ENCODE peak calls at places on chromosome 10, in four cellular contexts. B is K562, L is PC-3, P is PC-9. R is an unnamed sample. For H3K79me2, the result is how much of the 10 kb centered on the place peaks cover.

GRCh38 chr10:43219848-43220247 is 47.0 kb downstream of the RASGEF1A start:
- DNase-seq in B (no peak), P (no peak), L (no peak), R (no peak)

GRCh38 chr10:35635576-35635975 is 6.5 kb downstream of the FZD8 start:
- DNase-seq in L (peak), B (peak), P (peak), R (peak)

GRCh38 chr10:53315709-53316108 is 543.1 kb upstream of the MBL2 start:
- DNase-seq in B (no peak), P (no peak), L (peak), R (no peak)

GRCh38 chr10:11050301-11051000 is 32.8 kb downstream of the CELF2 start:
- DNase-seq in L (no peak), P (no peak), B (no peak), R (no peak)

GRCh38 chr10:47360419-47361040 is 12.4 kb downstream of the RBP3 start:
- DNase-seq in L (no peak), B (no peak), P (no peak), R (peak)

GRCh38 chr10:118340486-118340885 is 1.6 kb downstream of the FAM204A start:
- DNase-seq in B (peak), P (no peak), L (no peak), R (no peak)

GRCh38 chr10:24988831-24989769 is 26.9 kb downstream of the ENKUR start:
- DNase-seq in L (no peak), P (no peak), B (peak), R (peak)

GRCh38 chr10:87863102-87863943 is at the start of the genes KLLN and PTEN:
- DNase-seq in P (peak), B (peak), L (peak), R (peak)

GRCh38 chr10:68087338-68088029 is 12.4 kb upstream of the HERC4 start:
- DNase-seq in L (peak), B (no peak), P (peak), R (peak)

GRCh38 chr10:100802607-100803006 is 57.2 kb downstream of the PAX2 start:
- DNase-seq in L (no peak), B (no peak), P (no peak), R (no peak)

GRCh38 chr10:100970076-100970913 is 991 bp downstream of the SEMA4G start:
- DNase-seq in B (peak), P (no peak), L (no peak), R (no peak)

GRCh38 chr10:123011987-123012386 is 3.2 kb downstream of the ACADSB start:
- DNase-seq in P (no peak), L (no peak), B (no peak), R (no peak)

GRCh38 chr10:97411411-97411810 is 10.3 kb upstream of the RRP12 start:
- DNase-seq in L (no peak), B (no peak), P (no peak), R (peak)

GRCh38 chr10:11087372-11087771 is 69.7 kb downstream of the CELF2 start:
- DNase-seq in B (no peak), L (no peak), P (no peak), R (no peak)

GRCh38 chr10:5977471-5978370 is at the start of gene IL15RA:
- DNase-seq in B (peak), L (peak), P (peak), R (peak)

GRCh38 chr10:103847346-103847745 is 8.0 kb downstream of the SH3PXD2A start:
- DNase-seq in B (no peak), P (no peak), L (no peak), R (no peak)

GRCh38 chr10:124647421-124648130 is 96.6 kb downstream of the FAM53B start:
- DNase-seq in L (peak), P (no peak), B (peak), R (peak)

GRCh38 chr10:47260505-47261111 is 39.4 kb upstream of the GDF10 start:
- DNase-seq in B (no peak), L (no peak), P (no peak), R (no peak)

GRCh38 chr10:115092555-115093285 is 445 bp upstream of the ATRNL1 start:
- DNase-seq in P (no peak), B (no peak), L (no peak), R (peak)

GRCh38 chr10:9869185-9869584 is 1148.5 kb upstream of the CELF2 start:
- DNase-seq in B (no peak), L (no peak), P (no peak), R (no peak)

GRCh38 chr10:95605163-95605562 is 44.0 kb upstream of the SORBS1 start:
- DNase-seq in P (no peak), L (no peak), B (no peak), R (no peak)

GRCh38 chr10:103638948-103639347 is 145.4 kb downstream of the NEURL1 start:
- DNase-seq in B (no peak), L (no peak), P (no peak), R (no peak)

GRCh38 chr10:90930971-90931841 is 10.3 kb upstream of the ANKRD1 start:
- DNase-seq in B (no peak), L (peak), P (peak), R (peak)

GRCh38 chr10:79053081-79053434 is 15.7 kb upstream of the ZMIZ1 start:
- DNase-seq in P (no peak), L (no peak), B (no peak), R (peak)

GRCh38 chr10:42951486-42952251 is 125.2 kb upstream of the RET start:
- DNase-seq in L (peak), P (peak), B (no peak), R (peak)

GRCh38 chr10:101961591-101962498 is 94.1 kb downstream of the ARMH3 start:
- DNase-seq in B (no peak), P (no peak), L (peak), R (peak)

GRCh38 chr10:133442191-133442966 is 11.4 kb upstream of the SCART1 start:
- DNase-seq in B (no peak), P (no peak), L (no peak), R (peak)

GRCh38 chr10:51960494-51960895 is 261.1 kb upstream of the CSTF2T start:
- DNase-seq in P (no peak), L (peak), B (peak), R (no peak)

GRCh38 chr10:79104264-79104954 is 35.6 kb downstream of the ZMIZ1 start:
- DNase-seq in P (no peak), B (no peak), L (peak), R (peak)

GRCh38 chr10:3239066-3239919 is 66.7 kb upstream of the PITRM1 start:
- DNase-seq in B (peak), L (peak), P (peak), R (peak)

GRCh38 chr10:3192856-3193635 is 20.5 kb upstream of the PITRM1 start:
- DNase-seq in P (peak), B (peak), L (peak), R (peak)

GRCh38 chr10:123007558-123008378 is 827 bp downstream of the IKZF5 start:
- DNase-seq in P (peak), L (peak), B (peak), R (peak)

GRCh38 chr10:21174670-21175495 is 277.8 kb upstream of the NEBL start:
- DNase-seq in B (no peak), P (peak), L (peak), R (no peak)

GRCh38 chr10:103772096-103772845 is 83.1 kb downstream of the SH3PXD2A start:
- DNase-seq in L (peak), B (peak), P (peak), R (peak)

GRCh38 chr10:23106508-23106907 is 11.1 kb downstream of the MSRB2 start:
- DNase-seq in B (no peak), P (no peak), L (no peak), R (no peak)

GRCh38 chr10:79404690-79405131 is 40.7 kb downstream of the ZCCHC24 start:
- DNase-seq in P (no peak), B (no peak), L (no peak), R (no peak)

GRCh38 chr10:1468777-1469176 is 268.5 kb downstream of the ADARB2 start:
- DNase-seq in B (no peak), L (no peak), P (no peak), R (no peak)
- H3K4me2 ChIP-seq in B (no peak), L (no peak), P (no peak), R (no peak)

GRCh38 chr10:12405342-12406320 is 56.3 kb downstream of the CAMK1D start:
- DNase-seq in L (peak), B (no peak), P (no peak), R (no peak)
- H3K79me2 ChIP-seq in L (under half), B (under half), P (under half), R (under half)

GRCh38 chr10:62095341-62096071 is 173.1 kb downstream of the RTKN2 start:
- DNase-seq in B (no peak), P (no peak), L (peak), R (peak)
- H3K4me3 ChIP-seq in B (no peak), P (peak), L (peak), R (peak)

GRCh38 chr10:44384601-44385422 is at the start of gene CXCL12:
- DNase-seq in B (no peak), L (no peak), P (no peak), R (peak)

GRCh38 chr10:44382131-44382858 is 2.6 kb downstream of the CXCL12 start:
- DNase-seq in L (no peak), P (no peak), B (no peak), R (peak)

GRCh38 chr10:44385423-44385725 is 477 bp upstream of the CXCL12 start:
- DNase-seq in L (no peak), B (no peak), P (no peak), R (peak)

GRCh38 chr10:44382981-44383748 is 1.7 kb downstream of the CXCL12 start:
- DNase-seq in B (no peak), P (no peak), L (no peak), R (peak)

DNA sequence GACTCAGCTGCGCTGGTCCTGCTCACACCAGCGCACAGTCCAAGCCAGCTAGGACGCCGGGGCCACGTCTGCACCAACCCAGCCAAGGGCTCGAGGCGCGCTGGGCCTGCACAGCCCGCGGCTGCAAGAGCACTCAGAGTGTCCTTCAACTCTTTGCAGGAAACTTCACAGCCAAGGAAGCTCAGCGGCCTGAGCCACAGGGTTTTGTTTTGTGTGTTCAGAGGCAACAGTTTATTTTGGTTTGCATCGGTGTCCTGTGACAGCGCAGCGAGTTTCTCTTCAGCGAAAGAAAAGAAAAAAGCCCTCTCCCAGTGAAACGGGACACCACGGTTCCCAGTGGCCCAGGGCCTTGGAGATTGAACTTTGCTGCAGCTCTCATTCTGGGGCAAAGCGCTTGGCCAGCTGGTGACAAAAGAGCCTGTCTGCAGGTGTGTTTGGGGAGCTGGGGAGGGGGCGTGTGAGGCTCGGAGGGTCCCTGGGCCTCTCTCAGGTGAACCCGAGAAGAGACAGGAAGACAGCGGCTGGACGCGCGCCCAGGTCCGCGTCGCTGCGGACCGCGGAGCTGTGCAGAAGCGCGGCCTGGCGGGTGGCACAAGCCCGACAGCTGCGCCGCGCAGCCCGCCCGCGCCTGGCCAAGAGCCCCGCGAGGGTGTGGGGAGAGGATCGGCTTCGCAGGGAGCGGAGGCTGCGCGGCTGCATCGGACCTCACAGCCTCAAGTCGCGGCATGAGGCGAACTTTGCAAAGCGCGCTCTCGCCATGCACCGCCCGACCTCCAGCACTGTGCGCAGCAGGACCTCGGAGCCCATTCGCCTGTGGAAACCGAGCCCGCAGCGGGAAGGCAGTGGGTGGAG is 922 bp downstream of the CXCL12 start:
- DNase-seq in L (no peak), B (no peak), P (no peak), R (peak)
- H3K4me2 ChIP-seq in L (peak), B (no peak), P (no peak), R (peak)

GRCh38 chr10:31421322-31421721 is 102.3 kb downstream of the ZEB1 start:
- DNase-seq in L (no peak), B (no peak), P (no peak), R (no peak)
- H3K79me2 ChIP-seq in L (under half), B (under half), P (under half), R (half or more)

DNA sequence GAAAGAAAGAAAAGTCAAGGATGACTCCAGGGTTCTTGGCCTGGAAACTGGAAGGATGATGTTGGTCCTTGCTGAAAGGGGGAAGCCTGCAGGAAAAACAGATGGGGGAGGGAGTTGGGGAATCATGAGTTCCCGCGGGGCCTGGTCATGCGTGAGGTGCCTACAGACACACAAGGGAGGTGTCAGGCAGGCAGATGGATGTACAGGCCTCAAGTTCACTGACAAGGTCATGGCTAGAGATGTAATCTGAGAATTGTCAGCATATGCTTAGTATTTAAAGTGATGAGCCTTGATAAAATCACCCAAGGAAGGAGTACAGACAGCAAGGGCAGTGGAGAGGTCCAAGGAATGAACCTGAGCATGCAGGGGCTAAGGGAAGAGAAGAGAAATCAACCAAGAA is 46.8 kb downstream of the DLG5 start:
- DNase-seq in P (no peak), B (no peak), L (no peak), R (no peak)
- H3K4me3 ChIP-seq in P (no peak), B (no peak), L (no peak), R (no peak)

GRCh38 chr10:110398419-110399162 is 93.9 kb upstream of the SMNDC1 start:
- DNase-seq in L (peak), P (peak), B (peak), R (peak)
- H3K4me2 ChIP-seq in L (peak), P (peak), B (no peak), R (peak)

DNA sequence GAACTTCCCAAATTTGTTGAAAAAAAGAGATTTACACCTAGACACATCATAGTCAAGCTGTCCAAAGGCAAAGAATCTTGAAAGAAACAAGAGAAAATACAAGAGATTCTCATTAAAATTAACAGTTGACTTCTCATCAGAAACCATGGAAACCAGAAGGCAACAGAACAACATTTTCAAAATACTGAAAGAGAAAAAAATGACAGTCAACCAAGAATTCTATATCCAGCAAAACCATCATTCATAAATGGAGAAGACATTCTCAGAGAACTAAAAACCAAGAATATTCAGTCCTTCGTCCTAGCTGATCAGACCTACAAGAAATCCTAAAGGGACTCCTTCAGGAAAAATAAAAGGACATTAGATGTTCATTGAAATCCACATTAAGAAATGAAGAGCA is 90.6 kb downstream of the ARHGAP22 start:
- DNase-seq in L (no peak), B (no peak), P (no peak), R (no peak)
- H3K79me2 ChIP-seq in L (under half), B (half or more), P (under half), R (half or more)

R was measured in osteoblast.